ENCODE peak calls at places on chromosomes 7 and 10, in four cellular contexts. L is heart left ventricle, Y is NCI-H2081 treated with DMSO at 0.1 percent for 48 hours, F is NCI-H1092 treated with DMSO at 0.1 percent for 48 hours. P is an unnamed sample.

GRCh38 chr7:19920200-19920599 is 146.8 kb upstream of the TMEM196 start:
- DNase-seq in L (no peak), Y (no peak), F (no peak), P (no peak)

GRCh38 chr7:102860351-102860811 is 52.4 kb upstream of the LRRC17 start:
- DNase-seq in L (no peak), Y (no peak), F (no peak), P (no peak)

GRCh38 chr10:87603196-87603595 is 56.5 kb upstream of the PAPSS2 start:
- DNase-seq in L (no peak), Y (no peak), F (no peak), P (no peak)

GRCh38 chr10:116088985-116089384 is 184.0 kb downstream of the GFRA1 start:
- DNase-seq in L (no peak), Y (no peak), F (no peak), P (no peak)

GRCh38 chr7:156125841-156126730 is 313.8 kb upstream of the SHH start:
- DNase-seq in L (no peak), Y (no peak), F (no peak), P (no peak)

GRCh38 chr10:64394744-64395143 is 873.5 kb downstream of the REEP3 start:
- DNase-seq in L (no peak), Y (no peak), F (no peak), P (no peak)

GRCh38 chr7:139855498-139856270 is 26.6 kb downstream of the TBXAS1 start:
- DNase-seq in L (peak), Y (no peak), F (no peak), P (no peak)

GRCh38 chr7:21543528-21544302 is 876 bp downstream of the DNAH11 start:
- DNase-seq in L (no peak), Y (no peak), F (peak), P (no peak)

GRCh38 chr10:102994551-102995295 is 76.6 kb downstream of the CNNM2 start:
- DNase-seq in L (no peak), Y (no peak), F (no peak), P (no peak)

GRCh38 chr10:18523858-18524257 is 127.5 kb downstream of the NSUN6 start:
- DNase-seq in L (no peak), Y (no peak), F (no peak), P (no peak)

GRCh38 chr10:63412304-63412703 is 53.5 kb downstream of the JMJD1C start:
- DNase-seq in L (no peak), Y (no peak), F (no peak), P (no peak)

GRCh38 chr7:16978358-16979244 is 96.8 kb upstream of the AGR3 start:
- DNase-seq in L (no peak), Y (no peak), F (no peak), P (no peak)

GRCh38 chr7:75639071-75639892 is 99.5 kb downstream of the HIP1 start:
- DNase-seq in L (peak), Y (no peak), F (peak), P (peak)

GRCh38 chr7:8781166-8781565 is 347.8 kb downstream of the NXPH1 start:
- DNase-seq in L (no peak), Y (no peak), F (peak), P (no peak)